ENCODE peak calls at places on chromosomes 5 and 9, in ten cellular contexts. One of them, this sample, is unnamed.

GRCh38 chr5:123819818-123820217 is 307.8 kb downstream of the CSNK1G3 start:
- DNase-seq in A673: no peak
- DNase-seq in AG04450: peak
- DNase-seq in endodermal cell: no peak
- DNase-seq in activated B cell treated with CpG ODN at 0.5 μM for 24 hours: no peak
- DNase-seq in foreskin fibroblast: peak
- DNase-seq in transverse colon: no peak
- DNase-seq in AG09309: peak
- DNase-seq in endothelial cell: no peak
- DNase-seq in ovary: no peak
- DNase-seq in this sample: peak

GRCh38 chr5:62466228-62466627 is 53.7 kb downstream of the IPO11 start:
- DNase-seq in A673: no peak
- DNase-seq in AG04450: no peak
- DNase-seq in endodermal cell: no peak
- DNase-seq in activated B cell treated with CpG ODN at 0.5 μM for 24 hours: no peak
- DNase-seq in foreskin fibroblast: no peak
- DNase-seq in transverse colon: no peak
- DNase-seq in AG09309: no peak
- DNase-seq in endothelial cell: no peak
- DNase-seq in ovary: no peak
- DNase-seq in this sample: no peak

GRCh38 chr5:38783011-38783551 is 62.7 kb upstream of the OSMR start:
- DNase-seq in A673: peak
- DNase-seq in AG04450: peak
- DNase-seq in endodermal cell: no peak
- DNase-seq in activated B cell treated with CpG ODN at 0.5 μM for 24 hours: no peak
- DNase-seq in foreskin fibroblast: peak
- DNase-seq in transverse colon: no peak
- DNase-seq in AG09309: peak
- DNase-seq in endothelial cell: no peak
- DNase-seq in ovary: no peak
- DNase-seq in this sample: peak

GRCh38 chr5:79873216-79873615 is 117.8 kb downstream of the MTX3 start:
- DNase-seq in A673: no peak
- DNase-seq in AG04450: no peak
- DNase-seq in endodermal cell: no peak
- DNase-seq in activated B cell treated with CpG ODN at 0.5 μM for 24 hours: no peak
- DNase-seq in foreskin fibroblast: no peak
- DNase-seq in transverse colon: no peak
- DNase-seq in AG09309: no peak
- DNase-seq in endothelial cell: no peak
- DNase-seq in ovary: no peak
- DNase-seq in this sample: no peak

GRCh38 chr9:37301369-37302172 is 120.9 kb upstream of the GRHPR start:
- DNase-seq in A673: no peak
- DNase-seq in AG04450: no peak
- DNase-seq in endodermal cell: no peak
- DNase-seq in activated B cell treated with CpG ODN at 0.5 μM for 24 hours: no peak
- DNase-seq in foreskin fibroblast: no peak
- DNase-seq in transverse colon: no peak
- DNase-seq in AG09309: no peak
- DNase-seq in endothelial cell: no peak
- DNase-seq in ovary: no peak
- DNase-seq in this sample: no peak

GRCh38 chr9:131840220-131840619 is 100.3 kb upstream of the RAPGEF1 start:
- DNase-seq in A673: no peak
- DNase-seq in AG04450: no peak
- DNase-seq in endodermal cell: no peak
- DNase-seq in activated B cell treated with CpG ODN at 0.5 μM for 24 hours: no peak
- DNase-seq in foreskin fibroblast: no peak
- DNase-seq in transverse colon: no peak
- DNase-seq in AG09309: no peak
- DNase-seq in endothelial cell: no peak
- DNase-seq in ovary: no peak
- DNase-seq in this sample: no peak

GRCh38 chr9:133276923-133277322 is 1.9 kb upstream of the ABO start:
- DNase-seq in A673: no peak
- DNase-seq in AG04450: no peak
- DNase-seq in endodermal cell: no peak
- DNase-seq in activated B cell treated with CpG ODN at 0.5 μM for 24 hours: no peak
- DNase-seq in foreskin fibroblast: no peak
- DNase-seq in transverse colon: peak
- DNase-seq in AG09309: no peak
- DNase-seq in endothelial cell: no peak
- DNase-seq in ovary: no peak
- DNase-seq in this sample: no peak

GRCh38 chr5:146582015-146582414 is 66.0 kb upstream of the GPR151 start:
- DNase-seq in A673: no peak
- DNase-seq in AG04450: no peak
- DNase-seq in endodermal cell: no peak
- DNase-seq in activated B cell treated with CpG ODN at 0.5 μM for 24 hours: no peak
- DNase-seq in foreskin fibroblast: no peak
- DNase-seq in transverse colon: no peak
- DNase-seq in AG09309: no peak
- DNase-seq in endothelial cell: no peak
- DNase-seq in ovary: no peak
- DNase-seq in this sample: no peak

GRCh38 chr9:128026255-128027165 is 40.6 kb downstream of the NAIF1 start:
- DNase-seq in A673: no peak
- DNase-seq in AG04450: no peak
- DNase-seq in endodermal cell: no peak
- DNase-seq in activated B cell treated with CpG ODN at 0.5 μM for 24 hours: peak
- DNase-seq in foreskin fibroblast: no peak
- DNase-seq in transverse colon: peak
- DNase-seq in AG09309: no peak
- DNase-seq in endothelial cell: no peak
- DNase-seq in ovary: no peak
- DNase-seq in this sample: no peak

GRCh38 chr5:39138892-39139291 is 64.7 kb upstream of the RICTOR start:
- DNase-seq in A673: no peak
- DNase-seq in AG04450: peak
- DNase-seq in endodermal cell: no peak
- DNase-seq in activated B cell treated with CpG ODN at 0.5 μM for 24 hours: no peak
- DNase-seq in foreskin fibroblast: peak
- DNase-seq in transverse colon: no peak
- DNase-seq in AG09309: peak
- DNase-seq in endothelial cell: no peak
- DNase-seq in ovary: no peak
- DNase-seq in this sample: peak

GRCh38 chr9:29319727-29320513 is 1746.6 kb upstream of the C9orf72 start:
- DNase-seq in A673: no peak
- DNase-seq in AG04450: no peak
- DNase-seq in endodermal cell: no peak
- DNase-seq in activated B cell treated with CpG ODN at 0.5 μM for 24 hours: no peak
- DNase-seq in foreskin fibroblast: no peak
- DNase-seq in transverse colon: no peak
- DNase-seq in AG09309: no peak
- DNase-seq in endothelial cell: no peak
- DNase-seq in ovary: no peak
- DNase-seq in this sample: no peak

DNA sequence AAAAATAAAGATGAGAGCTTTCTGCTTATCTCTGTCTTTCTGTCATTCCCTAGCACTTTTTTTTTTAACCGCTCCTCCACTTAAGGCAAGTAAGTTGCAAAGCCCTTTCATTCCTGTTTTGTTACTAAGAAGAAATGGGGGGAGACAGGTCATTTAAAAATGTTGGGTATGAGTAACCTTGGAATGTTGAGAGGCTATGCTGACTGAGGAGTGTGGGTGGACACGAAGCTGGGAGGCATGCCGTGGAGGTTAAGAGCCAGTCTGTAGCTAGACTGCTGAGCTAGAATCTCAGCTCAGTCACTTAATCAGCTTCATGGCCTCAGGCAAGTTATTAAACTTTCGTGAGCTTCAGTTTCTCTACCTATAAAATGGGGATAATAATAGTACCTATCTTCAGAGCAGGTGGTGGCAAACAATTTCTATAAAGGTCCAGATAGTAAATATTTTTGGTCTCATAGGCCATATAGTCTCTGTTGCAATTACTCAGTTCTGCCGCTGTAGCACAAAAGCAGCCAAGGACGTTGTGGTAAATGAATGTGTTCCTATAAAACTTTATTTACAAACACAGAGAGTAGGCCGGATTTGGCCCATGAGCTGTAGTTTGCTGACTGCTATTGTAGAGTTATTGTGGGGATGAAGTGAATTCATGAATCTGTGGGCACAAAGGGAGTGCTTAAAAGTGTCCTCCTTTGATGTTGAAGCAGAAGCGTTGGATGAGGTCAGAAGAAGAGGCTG is 220.0 kb downstream of the GABBR2 start:
- DNase-seq in A673: no peak
- DNase-seq in AG04450: peak
- DNase-seq in endodermal cell: no peak
- DNase-seq in activated B cell treated with CpG ODN at 0.5 μM for 24 hours: no peak
- DNase-seq in foreskin fibroblast: peak
- DNase-seq in transverse colon: no peak
- DNase-seq in AG09309: peak
- DNase-seq in endothelial cell: no peak
- DNase-seq in ovary: no peak
- DNase-seq in this sample: peak
- TF ChIP-seq CTCF in A673: no peak
- TF ChIP-seq CTCF in AG04450: peak
- TF ChIP-seq CTCF in endodermal cell: no peak
- TF ChIP-seq CTCF in activated B cell treated with CpG ODN at 0.5 μM for 24 hours: no peak
- TF ChIP-seq CTCF in foreskin fibroblast: no peak
- TF ChIP-seq CTCF in transverse colon: no peak
- TF ChIP-seq CTCF in AG09309: peak
- TF ChIP-seq CTCF in endothelial cell: no peak
- TF ChIP-seq CTCF in ovary: no peak
- TF ChIP-seq CTCF in this sample: no peak

DNA sequence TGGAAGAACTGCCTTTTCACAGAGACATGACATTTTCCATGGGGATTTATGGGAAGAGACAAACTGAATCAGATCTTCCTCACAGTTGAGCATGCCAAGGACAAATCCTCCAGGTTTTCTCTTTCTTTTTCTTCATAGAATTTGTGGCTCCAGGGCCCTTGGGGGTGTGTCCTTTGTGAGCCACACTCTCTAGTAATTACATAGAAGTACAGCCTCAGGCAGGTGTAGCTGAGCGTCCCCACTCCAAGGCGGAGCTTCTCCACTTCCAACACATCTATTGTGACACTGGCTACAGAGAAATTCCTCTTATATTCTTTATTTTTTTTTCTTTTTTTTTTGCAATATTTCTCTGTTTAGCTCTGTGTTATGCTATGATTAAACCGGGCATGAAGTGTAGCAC is 420.5 kb upstream of the CD180 start:
- DNase-seq in A673: no peak
- DNase-seq in AG04450: no peak
- DNase-seq in endodermal cell: no peak
- DNase-seq in activated B cell treated with CpG ODN at 0.5 μM for 24 hours: no peak
- DNase-seq in foreskin fibroblast: no peak
- DNase-seq in transverse colon: no peak
- DNase-seq in AG09309: no peak
- DNase-seq in endothelial cell: no peak
- DNase-seq in ovary: no peak
- DNase-seq in this sample: no peak
- TF ChIP-seq CTCF in A673: no peak
- TF ChIP-seq CTCF in AG04450: no peak
- TF ChIP-seq CTCF in endodermal cell: no peak
- TF ChIP-seq CTCF in activated B cell treated with CpG ODN at 0.5 μM for 24 hours: no peak
- TF ChIP-seq CTCF in foreskin fibroblast: no peak
- TF ChIP-seq CTCF in transverse colon: no peak
- TF ChIP-seq CTCF in AG09309: no peak
- TF ChIP-seq CTCF in endothelial cell: no peak
- TF ChIP-seq CTCF in ovary: no peak
- TF ChIP-seq CTCF in this sample: no peak

DNA sequence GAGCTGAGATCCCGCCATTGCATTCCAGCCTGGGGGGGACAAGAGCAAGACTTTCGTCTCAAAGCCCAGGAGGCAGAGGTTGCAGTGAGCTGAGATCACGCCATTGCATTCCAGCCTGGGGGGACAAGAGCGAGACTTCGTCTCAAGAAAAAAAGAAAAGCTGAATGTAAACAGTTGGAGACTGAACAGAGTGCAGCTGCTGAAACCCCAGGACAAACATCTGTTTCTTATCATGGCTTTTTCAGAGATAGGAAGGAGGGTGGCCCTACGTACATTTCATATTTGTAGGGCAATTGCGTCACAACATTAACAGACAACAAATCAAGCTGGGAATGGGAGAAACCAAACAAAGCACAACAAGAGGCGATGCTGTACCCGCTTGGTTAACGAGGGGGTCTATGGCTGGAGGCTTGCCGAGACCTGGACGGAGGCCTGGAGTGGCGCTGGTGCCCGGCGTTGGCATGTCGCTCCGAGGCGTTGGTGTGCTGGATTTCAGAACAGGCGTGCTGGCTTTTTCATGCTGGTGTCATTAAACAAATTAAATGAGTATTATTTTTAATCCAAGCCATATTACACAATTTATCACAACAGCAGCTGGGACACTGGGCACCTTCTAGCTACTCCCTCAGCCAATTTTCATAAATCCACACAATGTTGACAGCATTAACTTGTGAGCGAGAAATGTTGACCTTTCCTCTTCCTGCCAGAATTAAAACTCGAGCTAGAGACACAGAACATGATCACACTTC is 76.2 kb downstream of the TLE1 start:
- DNase-seq in A673: peak
- DNase-seq in AG04450: peak
- DNase-seq in endodermal cell: no peak
- DNase-seq in activated B cell treated with CpG ODN at 0.5 μM for 24 hours: no peak
- DNase-seq in foreskin fibroblast: peak
- DNase-seq in transverse colon: peak
- DNase-seq in AG09309: peak
- DNase-seq in endothelial cell: no peak
- DNase-seq in ovary: peak
- DNase-seq in this sample: no peak
- TF ChIP-seq CTCF in A673: no peak
- TF ChIP-seq CTCF in AG04450: no peak
- TF ChIP-seq CTCF in endodermal cell: no peak
- TF ChIP-seq CTCF in activated B cell treated with CpG ODN at 0.5 μM for 24 hours: no peak
- TF ChIP-seq CTCF in foreskin fibroblast: no peak
- TF ChIP-seq CTCF in transverse colon: no peak
- TF ChIP-seq CTCF in AG09309: no peak
- TF ChIP-seq CTCF in endothelial cell: no peak
- TF ChIP-seq CTCF in ovary: no peak
- TF ChIP-seq CTCF in this sample: no peak

DNA sequence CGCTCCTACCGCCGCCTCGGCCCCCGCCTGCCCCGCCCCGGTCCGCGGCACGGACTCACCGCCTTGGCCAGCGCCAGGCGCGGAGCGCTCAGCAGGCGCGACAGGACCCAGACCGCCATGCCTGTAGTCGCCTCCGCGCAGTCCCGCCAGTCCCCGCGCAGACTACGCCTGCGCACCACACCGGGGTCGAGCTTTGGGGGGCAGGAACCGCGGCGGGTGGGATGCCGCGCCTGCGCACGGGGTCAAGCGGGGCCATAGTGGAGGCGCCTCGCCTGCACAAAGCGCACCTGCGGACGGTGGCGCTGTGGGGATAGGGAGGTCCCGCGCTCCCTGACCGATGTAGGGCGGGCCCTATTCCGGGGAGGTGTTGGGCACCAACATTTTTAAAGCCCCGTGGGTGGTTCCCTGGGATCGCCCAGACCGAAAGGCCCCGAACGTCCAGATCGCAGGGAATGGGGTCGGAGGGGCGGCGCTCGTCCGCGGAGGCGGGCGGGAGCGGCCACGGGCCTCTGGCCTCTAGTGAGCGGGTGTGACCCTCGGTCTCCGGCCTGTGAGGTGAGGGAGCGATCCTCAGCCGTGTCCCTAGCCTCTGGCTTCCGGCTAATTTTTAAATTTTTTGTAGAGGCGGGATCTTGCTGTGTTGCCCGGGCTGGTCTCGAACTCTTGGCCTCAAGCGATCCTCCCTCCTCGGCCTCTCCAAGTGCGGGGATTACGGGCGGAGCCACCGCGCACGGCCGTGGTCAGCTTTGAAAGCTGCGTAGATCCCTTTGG is 70.8 kb upstream of the LPCAT1 start:
- DNase-seq in A673: peak
- DNase-seq in AG04450: no peak
- DNase-seq in endodermal cell: peak
- DNase-seq in activated B cell treated with CpG ODN at 0.5 μM for 24 hours: peak
- DNase-seq in foreskin fibroblast: peak
- DNase-seq in transverse colon: peak
- DNase-seq in AG09309: no peak
- DNase-seq in endothelial cell: peak
- DNase-seq in ovary: peak
- DNase-seq in this sample: peak
- TF ChIP-seq CTCF in A673: peak
- TF ChIP-seq CTCF in AG04450: no peak
- TF ChIP-seq CTCF in endodermal cell: peak
- TF ChIP-seq CTCF in activated B cell treated with CpG ODN at 0.5 μM for 24 hours: no peak
- TF ChIP-seq CTCF in foreskin fibroblast: peak
- TF ChIP-seq CTCF in transverse colon: peak
- TF ChIP-seq CTCF in AG09309: no peak
- TF ChIP-seq CTCF in endothelial cell: no peak
- TF ChIP-seq CTCF in ovary: peak
- TF ChIP-seq CTCF in this sample: peak